ENCODE peak calls at places on chromosome 4, in four cellular contexts. M is aorta, O is tibial artery, L is breast epithelium. Z is an unnamed sample.

GRCh38 chr4:175927121-175927520 is 115.1 kb upstream of the GPM6A start:
- DNase-seq in M (no peak), O (no peak), L (no peak), Z (no peak)

GRCh38 chr4:52657630-52658501 is 1.2 kb downstream of the USP46 start:
- DNase-seq in M (no peak), O (no peak), L (no peak), Z (no peak)

GRCh38 chr4:99507762-99508161 is 3.1 kb upstream of the C4orf17 start:
- DNase-seq in M (no peak), O (no peak), L (no peak), Z (no peak)

GRCh38 chr4:120842046-120842445 is 80.5 kb downstream of the PRDM5 start:
- DNase-seq in M (no peak), O (no peak), L (no peak), Z (no peak)

GRCh38 chr4:60019180-60019579 is 1180.9 kb upstream of the ADGRL3 start:
- DNase-seq in M (no peak), O (no peak), L (no peak), Z (no peak)

GRCh38 chr4:69025191-69025998 is 70.9 kb upstream of the UGT2B7 start:
- DNase-seq in M (no peak), O (no peak), L (no peak), Z (no peak)

GRCh38 chr4:137393043-137393442 is 139.3 kb downstream of the PCDH18 start:
- DNase-seq in M (no peak), O (no peak), L (no peak), Z (no peak)

GRCh38 chr4:166657261-166657660 is 577.0 kb downstream of the SPOCK3 start:
- DNase-seq in M (no peak), O (no peak), L (no peak), Z (no peak)

GRCh38 chr4:76060506-76060905 is 14.0 kb upstream of the ART3 start:
- DNase-seq in M (no peak), O (no peak), L (no peak), Z (no peak)

GRCh38 chr4:142534994-142535393 is 311.1 kb downstream of the INPP4B start:
- DNase-seq in M (no peak), O (no peak), L (no peak), Z (no peak)

GRCh38 chr4:5165419-5166369 is 114.4 kb downstream of the STK32B start:
- DNase-seq in M (peak), O (no peak), L (no peak), Z (no peak)

GRCh38 chr4:1122501-1122900 is 9.1 kb upstream of the RNF212 start:
- DNase-seq in M (no peak), O (no peak), L (no peak), Z (no peak)

GRCh38 chr4:80186666-80187065 is 10.6 kb upstream of the PRDM8 start:
- DNase-seq in M (no peak), O (no peak), L (no peak), Z (no peak)

GRCh38 chr4:113683143-113683542 is 78.4 kb downstream of the CAMK2D start:
- DNase-seq in M (no peak), O (no peak), L (no peak), Z (no peak)

GRCh38 chr4:98474408-98474844 is 184.0 kb downstream of the TSPAN5 start:
- DNase-seq in M (no peak), O (no peak), L (no peak), Z (no peak)

GRCh38 chr4:87077834-87078585 is 142.4 kb downstream of the KLHL8 start:
- DNase-seq in M (no peak), O (no peak), L (no peak), Z (no peak)

GRCh38 chr4:136742330-136742729 is 790.0 kb downstream of the PCDH18 start:
- DNase-seq in M (no peak), O (no peak), L (no peak), Z (no peak)

GRCh38 chr4:74446896-74447295 is 2.0 kb downstream of the AREG start:
- DNase-seq in M (no peak), O (no peak), L (no peak), Z (no peak)
- H3K4me3 ChIP-seq in M (no peak), O (no peak), L (no peak), Z (peak)

DNA sequence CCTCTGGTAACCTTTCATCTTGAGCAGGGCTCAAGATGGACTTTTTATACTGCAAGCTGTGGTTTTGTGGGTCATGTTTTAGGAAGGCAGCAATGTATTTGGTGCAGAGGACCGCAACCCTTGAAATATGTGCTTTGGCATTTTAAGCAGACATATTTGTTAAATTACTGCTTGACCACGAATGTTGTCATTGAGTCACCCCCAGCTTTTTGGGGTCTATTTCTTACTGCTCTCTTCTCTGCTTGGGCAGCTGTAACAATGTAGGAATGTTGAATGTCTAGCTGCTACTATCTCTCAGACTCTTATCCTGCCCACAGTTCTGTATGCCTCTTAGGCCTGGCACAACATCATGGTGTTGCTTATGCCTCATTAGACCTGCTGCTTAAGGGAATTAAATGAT is 6.0 kb downstream of the RBPJ start:
- DNase-seq in M (no peak), O (no peak), L (no peak), Z (no peak)
- H3K4me3 ChIP-seq in M (no peak), O (no peak), L (no peak), Z (no peak)

DNA sequence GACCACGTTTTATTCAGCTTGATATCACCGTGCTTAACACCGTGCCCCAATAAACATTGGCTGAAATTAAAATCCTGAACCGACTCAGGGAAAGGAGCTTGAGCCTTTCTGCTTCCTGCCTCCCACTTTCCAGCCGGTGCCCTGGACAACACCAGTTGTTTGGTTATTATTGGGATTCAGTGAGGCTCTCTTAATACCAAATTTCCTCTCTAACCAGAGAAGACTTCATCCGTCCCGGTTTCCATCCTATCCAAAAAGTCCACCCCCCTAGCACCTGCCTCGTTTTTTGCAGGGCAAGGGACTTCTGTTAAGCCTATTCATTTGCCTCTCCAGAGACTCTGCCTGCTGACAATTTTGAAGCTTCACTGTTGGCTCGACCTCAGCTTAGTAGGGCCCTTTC is 649 bp upstream of the PRSS12 start:
- DNase-seq in M (no peak), O (no peak), L (no peak), Z (no peak)
- H3K4me3 ChIP-seq in M (peak), O (no peak), L (no peak), Z (peak)

GRCh38 chr4:42152507-42153504 is at the start of gene BEND4:
- DNase-seq in M (no peak), O (no peak), L (no peak), Z (no peak)

GRCh38 chr4:42150653-42151567 is 1.5 kb downstream of the BEND4 start:
- DNase-seq in M (no peak), O (no peak), L (no peak), Z (no peak)

GRCh38 chr4:42149004-42149403 is 3.5 kb downstream of the BEND4 start:
- DNase-seq in M (no peak), O (no peak), L (no peak), Z (no peak)

GRCh38 chr4:42148453-42148852 is 4.0 kb downstream of the BEND4 start:
- DNase-seq in M (no peak), O (no peak), L (no peak), Z (no peak)

DNA sequence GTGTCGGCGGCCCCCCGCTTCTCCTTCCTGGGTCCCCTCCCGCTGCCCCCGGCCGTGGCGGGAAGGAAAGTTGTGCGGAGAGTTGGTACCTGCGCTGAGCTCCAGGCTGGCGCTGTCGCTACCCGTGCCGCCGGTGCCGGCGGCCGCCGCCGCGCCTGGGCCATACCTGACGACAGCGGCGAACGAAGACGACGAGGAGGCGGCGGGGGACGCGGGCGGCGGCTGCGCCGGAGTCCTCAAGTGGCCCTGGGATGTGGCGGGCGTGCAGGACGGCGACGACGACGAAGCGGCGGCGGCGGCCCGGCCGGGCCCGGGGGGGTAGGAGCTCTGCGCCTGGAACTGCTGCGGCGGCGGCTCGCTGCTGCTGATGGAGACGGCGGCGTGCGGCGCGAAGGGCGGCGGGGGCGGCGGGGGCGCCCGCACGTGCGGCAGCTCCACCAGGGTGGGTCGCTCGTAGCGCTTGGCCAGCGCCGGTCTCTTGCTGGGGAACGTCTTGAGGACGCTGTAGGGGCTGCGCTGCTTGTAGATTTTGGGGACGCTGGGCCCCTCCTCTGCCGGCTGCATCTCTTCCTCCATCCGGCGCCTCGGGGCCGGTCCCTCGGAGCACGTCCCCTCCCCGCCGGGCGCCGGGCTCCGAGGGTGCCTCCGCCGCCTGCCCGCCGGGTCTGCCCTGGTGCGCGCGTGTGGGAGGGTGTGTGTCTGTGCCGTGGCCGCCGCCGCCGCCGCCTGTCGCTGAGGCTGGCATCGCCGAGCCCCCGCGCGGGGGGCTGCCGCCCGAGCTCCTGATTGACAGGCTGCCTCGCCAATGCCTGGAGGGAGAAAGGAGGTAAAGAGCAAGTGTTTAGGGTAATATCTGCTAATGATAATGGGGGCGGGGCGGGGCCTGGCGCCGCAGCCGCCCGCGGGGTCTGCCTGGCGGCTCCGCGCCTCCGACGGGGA is 618 bp downstream of the BEND4 start:
- DNase-seq in M (no peak), O (no peak), L (no peak), Z (no peak)
- H3K4me3 ChIP-seq in M (peak), O (peak), L (peak), Z (peak)

GRCh38 chr4:40196724-40197281 is at the start of gene RHOH:
- DNase-seq in M (no peak), O (no peak), L (no peak), Z (no peak)
- H3K4me3 ChIP-seq in M (no peak), O (no peak), L (no peak), Z (no peak)

GRCh38 chr4:78863991-78864390 is 75.2 kb downstream of the PAQR3 start:
- DNase-seq in M (no peak), O (no peak), L (no peak), Z (no peak)
- H3K4me3 ChIP-seq in M (no peak), O (no peak), L (no peak), Z (no peak)

GRCh38 chr4:150586162-150586561 is 4.2 kb downstream of the MAB21L2 start:
- DNase-seq in M (no peak), O (no peak), L (no peak), Z (no peak)
- H3K4me3 ChIP-seq in M (no peak), O (no peak), L (no peak), Z (no peak)

DNA sequence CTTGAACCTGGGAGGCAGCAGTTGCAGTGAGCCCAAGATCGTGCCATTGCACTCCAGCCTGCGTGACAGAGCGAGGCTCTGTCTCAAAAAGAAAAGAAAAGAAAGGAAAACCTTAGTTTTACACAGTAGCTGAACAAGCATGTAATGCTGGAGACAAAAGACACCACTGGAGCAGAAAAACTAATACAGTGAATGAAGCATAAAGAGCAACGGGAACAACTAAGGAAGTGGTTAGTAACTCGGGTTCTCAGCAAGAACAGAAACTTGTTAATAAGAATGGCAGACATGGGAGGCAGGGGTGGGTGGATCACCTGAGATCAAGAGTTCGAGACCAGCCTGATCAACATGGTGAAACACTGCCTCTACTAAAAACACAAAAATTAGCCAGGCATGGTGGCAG is 263.7 kb downstream of the FSTL5 start:
- DNase-seq in M (no peak), O (no peak), L (no peak), Z (no peak)
- H3K4me3 ChIP-seq in M (no peak), O (no peak), L (no peak), Z (no peak)